ENCODE peak calls at places on chromosomes 6 and 20, in five cellular contexts. One of them, this sample, is unnamed.

GRCh38 chr6:134436281-134436815 is 118.4 kb upstream of the SGK1 start:
- DNase-seq in AG08396: peak
- DNase-seq in mesothelial cell of epicardium: no peak
- DNase-seq in Daoy: peak
- DNase-seq in epithelial cell of proximal tubule: peak
- DNase-seq in this sample: no peak

GRCh38 chr20:50794846-50795634 is at the start of gene BCAS4:
- DNase-seq in AG08396: peak
- DNase-seq in epithelial cell of proximal tubule: no peak
- DNase-seq in Daoy: peak
- DNase-seq in mesothelial cell of epicardium: peak
- DNase-seq in this sample: peak

GRCh38 chr6:116087437-116088027 is 13.1 kb upstream of the NT5DC1 start:
- DNase-seq in epithelial cell of proximal tubule: no peak
- DNase-seq in AG08396: peak
- DNase-seq in Daoy: peak
- DNase-seq in mesothelial cell of epicardium: no peak
- DNase-seq in this sample: no peak

GRCh38 chr6:25038992-25039391 is 103.2 kb upstream of the RIPOR2 start:
- DNase-seq in Daoy: no peak
- DNase-seq in AG08396: no peak
- DNase-seq in epithelial cell of proximal tubule: no peak
- DNase-seq in mesothelial cell of epicardium: no peak
- DNase-seq in this sample: no peak

GRCh38 chr6:28134015-28134414 is 7.7 kb upstream of the ZKSCAN8 start:
- DNase-seq in Daoy: peak
- DNase-seq in epithelial cell of proximal tubule: no peak
- DNase-seq in AG08396: no peak
- DNase-seq in mesothelial cell of epicardium: no peak
- DNase-seq in this sample: peak

GRCh38 chr6:140040391-140040790 is 665.9 kb upstream of the CITED2 start:
- DNase-seq in epithelial cell of proximal tubule: no peak
- DNase-seq in AG08396: no peak
- DNase-seq in mesothelial cell of epicardium: no peak
- DNase-seq in Daoy: no peak
- DNase-seq in this sample: no peak

GRCh38 chr6:78615430-78615904 is 251.9 kb upstream of the IRAK1BP1 start:
- DNase-seq in Daoy: no peak
- DNase-seq in epithelial cell of proximal tubule: no peak
- DNase-seq in mesothelial cell of epicardium: no peak
- DNase-seq in AG08396: no peak
- DNase-seq in this sample: no peak

GRCh38 chr6:33787954-33788693 is 806 bp downstream of the LEMD2 start:
- DNase-seq in mesothelial cell of epicardium: peak
- DNase-seq in AG08396: peak
- DNase-seq in Daoy: peak
- DNase-seq in epithelial cell of proximal tubule: no peak
- DNase-seq in this sample: no peak

GRCh38 chr6:169289671-169290408 is 36.2 kb upstream of the THBS2 start:
- DNase-seq in mesothelial cell of epicardium: no peak
- DNase-seq in AG08396: no peak
- DNase-seq in Daoy: peak
- DNase-seq in epithelial cell of proximal tubule: no peak
- DNase-seq in this sample: no peak

This sample was measured in NCI-H1930.